ENCODE peak calls at places on chromosome 19, in five cellular contexts. E is tibial artery, R is heart left ventricle, L is mucosa of descending colon, O is uterus. M is an unnamed sample. For H3K36me3, the result is how much of the 10 kb centered on the place peaks cover.

GRCh38 chr19:3899531-3900294 is 19.2 kb downstream of the ATCAY start:
- DNase-seq in E (peak), R (no peak), L (no peak), O (no peak), M (no peak)

GRCh38 chr19:13093407-13094284 is 9.0 kb downstream of the LYL1 start:
- DNase-seq in E (peak), R (peak), L (peak), O (peak), M (peak)

GRCh38 chr19:55112781-55113569 is 4.5 kb downstream of the PPP1R12C start:
- DNase-seq in E (no peak), R (no peak), L (no peak), O (peak), M (no peak)

GRCh38 chr19:3433313-3433712 is 47.0 kb downstream of the SMIM24 start:
- DNase-seq in E (no peak), R (no peak), L (no peak), O (no peak), M (no peak)

GRCh38 chr19:55324705-55325104 is 436 bp downstream of the TMEM150B start:
- DNase-seq in E (no peak), R (no peak), L (no peak), O (no peak), M (no peak)

GRCh38 chr19:40530091-40530901 is 46.4 kb upstream of the SHKBP1 start:
- DNase-seq in E (no peak), R (peak), L (no peak), O (no peak), M (no peak)

GRCh38 chr19:19552811-19553210 is 14.7 kb downstream of the CILP2 start:
- DNase-seq in E (no peak), R (no peak), L (peak), O (no peak), M (no peak)

GRCh38 chr19:31070676-31071075 is 278.6 kb downstream of the TSHZ3 start:
- DNase-seq in E (no peak), R (no peak), L (no peak), O (no peak), M (no peak)

GRCh38 chr19:29326351-29326750 is 113.4 kb upstream of the UQCRFS1 start:
- DNase-seq in E (no peak), R (no peak), L (no peak), O (no peak), M (no peak)

GRCh38 chr19:31559494-31559893 is 210.3 kb upstream of the TSHZ3 start:
- DNase-seq in E (no peak), R (no peak), L (no peak), O (no peak), M (no peak)

GRCh38 chr19:30221176-30221575 is 151.0 kb upstream of the ZNF536 start:
- DNase-seq in E (no peak), R (no peak), L (no peak), O (no peak), M (no peak)

DNA sequence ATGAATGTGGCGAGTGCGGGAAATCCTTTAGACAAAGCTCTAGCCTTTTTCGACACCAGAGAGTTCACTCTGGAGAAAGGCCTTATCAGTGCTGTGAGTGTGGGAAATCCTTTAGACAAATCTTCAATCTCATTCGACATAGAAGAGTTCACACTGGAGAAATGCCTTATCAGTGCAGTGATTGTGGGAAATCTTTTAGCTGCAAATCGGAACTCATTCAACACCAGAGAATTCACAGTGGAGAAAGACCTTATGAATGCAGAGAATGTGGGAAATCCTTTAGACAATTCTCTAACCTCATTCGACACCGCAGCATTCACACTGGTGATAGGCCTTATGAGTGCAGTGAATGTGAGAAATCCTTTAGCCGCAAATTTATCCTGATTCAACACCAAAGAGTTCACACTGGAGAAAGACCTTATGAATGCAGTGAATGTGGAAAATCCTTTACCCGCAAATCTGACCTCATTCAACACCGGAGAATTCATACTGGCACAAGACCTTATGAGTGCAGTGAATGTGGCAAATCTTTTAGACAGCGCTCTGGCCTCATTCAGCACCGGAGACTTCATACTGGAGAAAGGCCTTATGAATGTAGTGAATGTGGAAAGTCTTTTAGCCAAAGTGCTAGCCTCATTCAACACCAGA is 5.7 kb downstream of the ZNF551 start:
- DNase-seq in E (no peak), R (no peak), L (no peak), O (no peak), M (no peak)
- H3K36me3 ChIP-seq in E (half or more), R (under half), L (under half), O (under half), M (half or more)

GRCh38 chr19:52224211-52224610 is 34.4 kb downstream of the PPP2R1A start:
- DNase-seq in E (no peak), R (no peak), L (no peak), O (no peak), M (no peak)
- H3K36me3 ChIP-seq in E (half or more), R (half or more), L (under half), O (under half), M (half or more)

GRCh38 chr19:7125221-7125620 is 55.7 kb downstream of the ZNF557 start:
- DNase-seq in E (no peak), R (no peak), L (no peak), O (no peak), M (no peak)
- H3K36me3 ChIP-seq in E (half or more), R (half or more), L (under half), O (under half), M (under half)

DNA sequence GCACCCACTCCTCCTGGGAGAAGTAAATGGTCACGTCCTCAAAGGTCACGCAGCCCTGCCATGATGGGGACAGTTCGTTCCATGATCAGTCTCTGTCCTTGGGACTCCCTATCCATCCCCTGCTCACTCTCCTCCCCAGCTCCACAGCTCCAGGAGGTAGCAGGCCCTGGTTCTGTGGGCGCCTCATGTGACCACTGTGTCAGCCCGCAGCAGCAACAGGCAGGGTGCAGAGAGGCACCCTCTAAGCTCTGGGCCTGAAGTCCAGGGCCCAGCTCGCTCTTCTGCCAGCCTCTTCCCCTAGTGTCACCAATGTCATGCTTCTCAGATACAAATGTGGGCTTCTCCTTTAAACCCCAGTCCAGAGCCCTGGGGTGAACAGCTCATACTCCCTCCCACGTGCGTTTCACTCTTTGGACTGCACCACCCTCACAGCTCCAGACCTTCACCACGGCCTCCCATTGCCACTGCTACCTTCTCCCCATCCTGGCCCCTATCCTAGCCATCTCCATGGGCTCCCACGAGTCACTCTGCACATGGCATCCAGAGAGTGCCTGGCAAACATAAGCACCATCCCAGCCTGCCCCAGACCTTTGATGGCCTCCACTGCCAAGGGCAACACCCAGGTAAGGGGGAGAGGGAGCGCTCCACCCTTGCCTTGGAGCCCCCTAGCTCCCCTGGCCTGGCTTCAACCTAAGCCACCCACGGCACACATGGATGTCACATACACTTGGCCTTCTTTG is 2.9 kb downstream of the ZNF792 start:
- DNase-seq in E (no peak), R (no peak), L (no peak), O (no peak), M (no peak)
- H3K36me3 ChIP-seq in E (under half), R (under half), L (under half), O (under half), M (under half)

GRCh38 chr19:43581467-43581866 is 5.9 kb downstream of the PINLYP start:
- DNase-seq in E (no peak), R (no peak), L (no peak), O (no peak), M (no peak)
- H3K36me3 ChIP-seq in E (under half), R (under half), L (under half), O (under half), M (under half)

DNA sequence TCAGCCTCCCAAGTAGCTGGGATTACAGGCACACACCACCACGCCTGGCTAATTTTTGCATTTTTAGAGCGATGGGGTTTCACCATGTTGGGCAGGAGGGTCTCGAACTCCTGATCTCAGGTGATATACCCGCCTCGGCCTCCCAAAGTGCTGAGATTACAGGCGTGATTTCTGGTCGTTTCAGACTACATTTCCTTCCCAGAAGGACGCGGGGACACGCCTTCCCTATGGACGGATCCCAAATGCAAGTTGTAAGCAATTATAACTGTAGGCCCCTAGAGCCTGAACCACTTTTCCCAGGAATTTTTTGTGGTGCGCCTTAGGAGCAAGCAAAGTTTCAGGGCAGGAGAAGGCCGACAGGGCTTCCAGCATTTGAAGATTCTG is 17.8 kb upstream of the ZNF331 start:
- DNase-seq in E (no peak), R (no peak), L (peak), O (no peak), M (no peak)
- H3K36me3 ChIP-seq in E (under half), R (under half), L (under half), O (under half), M (under half)

GRCh38 chr19:45820413-45821102 is 5.5 kb upstream of the RSPH6A start:
- DNase-seq in E (no peak), R (no peak), L (no peak), O (no peak), M (no peak)
- H3K36me3 ChIP-seq in E (under half), R (under half), L (under half), O (under half), M (half or more)

GRCh38 chr19:51904331-51905165 is at the start of gene ZNF649:
- DNase-seq in E (peak), R (peak), L (peak), O (peak), M (peak)
- H3K36me3 ChIP-seq in E (under half), R (under half), L (under half), O (under half), M (under half)

GRCh38 chr19:17420267-17420924 is 549 bp downstream of the MVB12A start:
- DNase-seq in E (peak), R (peak), L (peak), O (peak), M (peak)

GRCh38 chr19:17424743-17425365 is 5.0 kb downstream of the MVB12A start:
- DNase-seq in E (no peak), R (peak), L (peak), O (no peak), M (no peak)

GRCh38 chr19:17419491-17420266 is at the start of gene MVB12A:
- DNase-seq in E (peak), R (peak), L (peak), O (peak), M (peak)

GRCh38 chr19:17421942-17422341 is 2.1 kb downstream of the MVB12A start:
- DNase-seq in E (no peak), R (no peak), L (no peak), O (no peak), M (no peak)

DNA sequence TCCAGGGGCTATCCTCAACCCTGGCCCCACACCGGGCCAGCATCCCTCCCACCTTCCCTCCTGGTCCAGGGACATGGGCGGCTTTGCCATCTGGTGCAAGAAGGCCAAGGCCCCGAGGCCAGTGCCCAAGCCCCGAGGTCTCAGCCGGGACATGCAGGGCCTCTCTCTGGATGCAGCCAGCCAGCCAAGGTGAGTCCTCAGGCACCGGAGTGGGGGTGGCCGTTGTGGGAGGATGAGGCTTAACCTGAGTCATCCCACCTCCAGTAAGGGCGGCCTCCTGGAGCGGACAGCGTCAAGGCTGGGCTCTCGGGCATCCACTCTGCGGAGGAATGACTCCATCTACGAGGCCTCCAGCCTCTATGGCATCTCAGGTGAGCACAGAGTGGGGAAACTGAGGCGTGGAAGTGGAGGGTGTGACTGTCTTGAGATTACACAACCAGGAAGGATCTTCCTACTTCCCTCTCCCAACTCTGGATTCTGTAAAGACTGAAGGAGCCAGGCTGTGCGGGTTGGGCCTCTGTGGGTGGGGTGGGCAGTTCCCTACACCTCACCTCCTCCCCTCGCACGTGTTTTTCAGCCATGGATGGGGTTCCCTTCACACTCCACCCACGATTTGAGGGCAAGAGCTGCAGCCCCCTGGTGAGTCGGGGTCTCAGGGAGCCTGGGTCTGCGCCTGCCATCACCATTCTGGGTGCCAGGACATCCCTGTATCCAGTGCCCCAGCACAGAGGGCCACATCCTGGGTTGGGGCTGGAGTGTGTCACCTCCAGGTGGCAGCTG is 3.8 kb downstream of the MVB12A start:
- DNase-seq in E (no peak), R (no peak), L (no peak), O (no peak), M (no peak)
- H3K36me3 ChIP-seq in E (under half), R (under half), L (under half), O (under half), M (under half)